ENCODE peak calls at places on chromosomes 4 and X, in four cellular contexts. One of them, this sample, is unnamed.

GRCh38 chr4:81891005-81891795 is 419.5 kb upstream of the RASGEF1B start:
- DNase-seq in HEK293T: no peak
- DNase-seq in K562: no peak
- DNase-seq in WTC11: no peak
- DNase-seq in this sample: no peak

GRCh38 chr4:26753642-26754041 is 107.0 kb upstream of the STIM2 start:
- DNase-seq in HEK293T: peak
- DNase-seq in K562: no peak
- DNase-seq in WTC11: no peak
- DNase-seq in this sample: no peak

GRCh38 chrX:9195199-9195880 is 161.4 kb upstream of the FAM9B start:
- DNase-seq in HEK293T: no peak
- DNase-seq in K562: no peak
- DNase-seq in WTC11: no peak
- DNase-seq in this sample: no peak

GRCh38 chr4:78464265-78464664 is 87.3 kb upstream of the ANXA3 start:
- DNase-seq in HEK293T: no peak
- DNase-seq in K562: no peak
- DNase-seq in WTC11: no peak
- DNase-seq in this sample: no peak

GRCh38 chr4:121740796-121741409 is 24.1 kb downstream of the SMIM43 start:
- DNase-seq in HEK293T: no peak
- DNase-seq in K562: no peak
- DNase-seq in WTC11: peak
- DNase-seq in this sample: no peak

GRCh38 chr4:108559067-108559793 is 61.1 kb upstream of the RPL34 start:
- DNase-seq in HEK293T: no peak
- DNase-seq in K562: no peak
- DNase-seq in WTC11: no peak
- DNase-seq in this sample: no peak

GRCh38 chr4:57070461-57070860 is 39.7 kb downstream of the IGFBP7 start:
- DNase-seq in HEK293T: no peak
- DNase-seq in K562: no peak
- DNase-seq in WTC11: no peak
- DNase-seq in this sample: no peak

GRCh38 chr4:98945297-98945850 is 16.4 kb upstream of the EIF4E start:
- DNase-seq in HEK293T: no peak
- DNase-seq in K562: no peak
- DNase-seq in WTC11: no peak
- DNase-seq in this sample: no peak

GRCh38 chr4:112061418-112061817 is 83.8 kb upstream of the FAM241A start:
- DNase-seq in HEK293T: no peak
- DNase-seq in K562: no peak
- DNase-seq in WTC11: peak
- DNase-seq in this sample: no peak

GRCh38 chr4:82248903-82249632 is 124.7 kb downstream of the HNRNPD start:
- DNase-seq in HEK293T: no peak
- DNase-seq in K562: no peak
- DNase-seq in WTC11: no peak
- DNase-seq in this sample: no peak

DNA sequence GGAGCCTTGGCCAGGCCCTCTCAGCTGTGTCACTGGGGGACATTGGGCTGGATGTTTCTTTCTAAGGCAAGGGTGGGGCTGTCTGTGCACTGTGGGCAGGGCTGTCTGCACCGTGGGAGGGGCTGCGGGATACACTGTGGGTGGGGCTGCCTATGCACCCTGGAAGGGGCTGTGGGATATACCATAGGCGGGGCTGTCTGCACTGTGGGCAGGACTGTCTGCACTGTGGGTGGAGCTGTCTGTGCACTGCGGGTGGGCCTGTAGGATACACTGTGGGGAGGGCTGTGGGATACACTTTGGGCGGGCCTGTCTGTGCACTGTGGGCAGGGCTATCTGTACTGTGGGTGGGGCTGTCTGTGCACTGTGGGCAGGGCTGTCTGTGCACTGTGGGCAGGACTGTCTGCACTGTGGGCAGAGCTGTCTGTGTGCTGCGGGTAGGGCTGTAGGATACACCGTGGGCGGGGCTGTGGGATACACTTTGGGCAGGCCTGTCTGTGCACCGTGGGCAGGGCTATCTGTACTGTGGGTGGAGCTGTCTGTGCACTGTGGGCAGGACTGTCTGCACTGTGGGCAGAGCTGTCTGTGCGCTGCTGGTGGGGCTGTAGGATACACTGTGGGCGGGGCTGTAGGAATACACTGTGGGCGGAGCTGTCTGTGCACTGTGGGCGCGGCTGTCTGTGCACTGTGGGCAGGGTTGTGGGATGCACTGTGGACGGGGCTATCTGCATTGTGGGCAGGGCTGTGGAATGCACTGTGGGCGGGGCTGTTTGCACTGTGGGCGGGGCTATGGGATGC is 31.1 kb downstream of the ACOX3 start:
- DNase-seq in HEK293T: no peak
- DNase-seq in K562: peak
- DNase-seq in WTC11: no peak
- DNase-seq in this sample: no peak
- TF ChIP-seq ELF4 in HEK293T: no peak
- TF ChIP-seq ELF4 in K562: no peak
- TF ChIP-seq ELF4 in WTC11: no peak
- TF ChIP-seq ELF4 in this sample: no peak

DNA sequence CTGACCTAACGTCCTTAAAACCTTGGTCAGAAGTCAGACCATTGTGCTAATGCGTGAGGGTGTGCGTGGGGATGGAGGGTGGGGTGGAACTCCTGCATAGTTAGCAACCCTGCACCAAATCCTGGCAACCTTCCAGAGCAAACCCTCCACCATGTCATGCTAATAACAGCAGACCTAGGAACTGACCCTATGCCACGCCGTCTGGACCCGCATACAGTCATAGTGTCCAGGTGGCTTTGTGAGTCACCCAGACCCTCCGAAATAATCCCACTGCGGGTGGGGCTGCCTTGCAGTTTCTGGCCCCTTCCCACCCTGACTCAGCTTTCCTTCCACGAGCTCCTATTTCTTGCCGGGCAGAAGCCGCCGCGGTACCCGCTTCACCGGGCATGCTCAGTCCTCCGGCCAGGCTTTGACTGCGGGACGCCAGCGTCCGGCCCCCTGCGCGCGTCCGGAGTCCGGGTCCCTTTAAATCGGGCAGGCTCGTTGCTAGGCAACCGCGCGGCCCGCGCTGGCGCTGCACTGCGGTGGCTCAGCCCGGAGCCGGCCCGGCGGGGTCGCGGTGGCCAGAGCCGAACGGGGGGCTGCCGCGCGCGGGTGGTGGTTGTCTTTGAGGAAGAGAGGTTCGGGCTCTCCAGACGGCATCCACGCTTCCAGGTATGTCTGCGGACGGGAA is at the start of gene CCDC160:
- DNase-seq in HEK293T: peak
- DNase-seq in K562: peak
- DNase-seq in WTC11: peak
- DNase-seq in this sample: peak
- TF ChIP-seq ELF4 in HEK293T: no peak
- TF ChIP-seq ELF4 in K562: no peak
- TF ChIP-seq ELF4 in WTC11: no peak
- TF ChIP-seq ELF4 in this sample: no peak

DNA sequence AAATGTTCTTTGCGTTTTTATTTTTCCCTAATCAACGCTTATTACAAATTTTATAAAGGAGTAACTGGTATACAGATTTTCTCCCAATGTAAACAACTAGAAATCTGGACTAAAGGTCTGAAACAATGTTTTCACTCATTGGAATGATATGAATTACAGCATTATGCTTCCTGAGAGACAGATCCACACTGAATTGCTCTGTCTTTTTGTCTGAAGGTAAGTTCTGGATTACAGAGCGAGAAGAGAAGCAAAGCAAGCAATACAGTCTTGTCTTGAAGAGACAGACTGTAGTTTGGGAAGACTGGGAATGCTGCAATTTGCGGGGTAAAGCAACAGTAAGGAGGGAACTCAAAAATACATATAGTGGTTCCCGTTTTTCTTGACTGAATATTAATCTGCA is 262.2 kb upstream of the PABPC4L start:
- DNase-seq in HEK293T: no peak
- DNase-seq in K562: no peak
- DNase-seq in WTC11: no peak
- DNase-seq in this sample: no peak
- TF ChIP-seq ELF4 in HEK293T: no peak
- TF ChIP-seq ELF4 in K562: no peak
- TF ChIP-seq ELF4 in WTC11: no peak
- TF ChIP-seq ELF4 in this sample: no peak

GRCh38 chr4:16785800-16786527 is 112.5 kb downstream of the LDB2 start:
- DNase-seq in HEK293T: no peak
- DNase-seq in K562: no peak
- DNase-seq in WTC11: no peak
- DNase-seq in this sample: no peak
- TF ChIP-seq ELF4 in HEK293T: no peak
- TF ChIP-seq ELF4 in K562: no peak
- TF ChIP-seq ELF4 in WTC11: no peak
- TF ChIP-seq ELF4 in this sample: no peak

GRCh38 chr4:173014113-173014558 is 154.5 kb upstream of the GALNT7 start:
- DNase-seq in HEK293T: peak
- DNase-seq in K562: no peak
- DNase-seq in WTC11: peak
- DNase-seq in this sample: no peak
- TF ChIP-seq ELF4 in HEK293T: no peak
- TF ChIP-seq ELF4 in K562: no peak
- TF ChIP-seq ELF4 in WTC11: no peak
- TF ChIP-seq ELF4 in this sample: no peak